ENCODE peak calls at places on chromosomes 4 and X, in nine cellular contexts. H is A549, L is psoas muscle, N is right lobe of liver, Y is heart right ventricle, Z is PC-3, Q is heart left ventricle, S is breast epithelium, F is endodermal cell. P is an unnamed sample.

GRCh38 chr4:20422398-20422797 is 170.7 kb downstream of the SLIT2 start:
- DNase-seq in Y (no peak), Z (peak; percentile 51), L (no peak), F (peak; percentile 91), N (peak; percentile 17), Q (no peak), S (no peak), H (peak; percentile 51), P (peak; percentile 23)

GRCh38 chrX:6545712-6546111 is 10.8 kb upstream of the VCX3A start:
- DNase-seq in S (no peak), Z (no peak), L (no peak), F (no peak), Y (no peak), N (peak; percentile 29), H (no peak), Q (no peak), P (no peak)

GRCh38 chr4:150501019-150501727 is 80.8 kb upstream of the MAB21L2 start:
- DNase-seq in F (no peak), Q (no peak), L (no peak), Y (no peak), S (no peak), Z (peak; percentile 69), N (no peak), H (peak; percentile 44), P (no peak)

GRCh38 chr4:48122756-48123155 is 11.3 kb downstream of the TXK start:
- DNase-seq in Q (no peak), F (no peak), Y (no peak), H (no peak), N (no peak), Z (no peak), S (no peak), L (no peak), P (no peak)

GRCh38 chrX:103518571-103518970 is 718 bp downstream of the RAB40A start:
- DNase-seq in N (no peak), F (no peak), S (no peak), L (no peak), Q (no peak), H (no peak), Y (no peak), Z (no peak), P (no peak)

GRCh38 chrX:35841872-35842271 is 43.7 kb downstream of the MAGEB16 start:
- DNase-seq in Z (peak; percentile 31), L (no peak), N (no peak), H (no peak), Q (no peak), Y (no peak), S (no peak), F (no peak), P (no peak)

GRCh38 chrX:137749282-137749681 is 183.4 kb downstream of the ZIC3 start:
- DNase-seq in Z (no peak), H (no peak), Y (no peak), L (no peak), F (peak; percentile 63), Q (no peak), S (no peak), N (no peak), P (no peak)

GRCh38 chr4:165873298-165874071 is 448 bp downstream of the TLL1 start:
- DNase-seq in S (no peak), L (peak; percentile 33), Z (peak; percentile 44), H (peak; percentile 7), F (peak; percentile 79), N (peak; percentile 46), Y (peak; percentile 36), Q (peak; percentile 28), P (peak; percentile 24)

GRCh38 chr4:106618920-106619319 is 250.3 kb upstream of the GIMD1 start:
- DNase-seq in Q (no peak), N (no peak), S (no peak), Z (no peak), L (no peak), Y (no peak), F (no peak), H (no peak), P (no peak)

GRCh38 chr4:121041307-121042090 is 30.8 kb downstream of the NDNF start:
- DNase-seq in Q (no peak), N (no peak), L (no peak), Y (no peak), H (no peak), Z (peak; percentile 11), S (no peak), F (no peak), P (no peak)

GRCh38 chr4:122625156-122625555 is 4.3 kb upstream of the IL21 start:
- DNase-seq in F (no peak), H (no peak), Q (no peak), Y (no peak), S (no peak), N (no peak), Z (peak; percentile 47), L (no peak), P (no peak)

GRCh38 chr4:25177147-25177546 is 16.9 kb upstream of the SEPSECS start:
- DNase-seq in S (no peak), Q (no peak), F (no peak), L (no peak), H (no peak), Y (no peak), Z (no peak), N (no peak), P (no peak)

GRCh38 chrX:131801066-131801465 is 222.0 kb upstream of the STK26 start:
- DNase-seq in Z (no peak), H (no peak), L (no peak), F (no peak), N (no peak), S (no peak), Q (no peak), Y (no peak), P (no peak)

GRCh38 chrX:131801911-131802310 is 221.2 kb upstream of the STK26 start:
- DNase-seq in Y (no peak), N (no peak), Q (no peak), Z (no peak), H (no peak), F (no peak), S (no peak), L (no peak), P (no peak)

GRCh38 chrX:131802836-131803626 is 220.1 kb upstream of the STK26 start:
- DNase-seq in F (peak; percentile 74), N (peak; percentile 50), L (peak; percentile 47), S (no peak), Y (peak; percentile 24), Z (peak; percentile 63), H (peak; percentile 69), Q (peak; percentile 25), P (no peak)
- TF ChIP-seq CTCF in F (peak; percentile 74), N (peak; percentile 67), L (peak; percentile 59), S (no peak), Y (peak; percentile 48), Z (peak; percentile 83), H (peak; percentile 65), Q (peak; percentile 28), P (no peak)

DNA sequence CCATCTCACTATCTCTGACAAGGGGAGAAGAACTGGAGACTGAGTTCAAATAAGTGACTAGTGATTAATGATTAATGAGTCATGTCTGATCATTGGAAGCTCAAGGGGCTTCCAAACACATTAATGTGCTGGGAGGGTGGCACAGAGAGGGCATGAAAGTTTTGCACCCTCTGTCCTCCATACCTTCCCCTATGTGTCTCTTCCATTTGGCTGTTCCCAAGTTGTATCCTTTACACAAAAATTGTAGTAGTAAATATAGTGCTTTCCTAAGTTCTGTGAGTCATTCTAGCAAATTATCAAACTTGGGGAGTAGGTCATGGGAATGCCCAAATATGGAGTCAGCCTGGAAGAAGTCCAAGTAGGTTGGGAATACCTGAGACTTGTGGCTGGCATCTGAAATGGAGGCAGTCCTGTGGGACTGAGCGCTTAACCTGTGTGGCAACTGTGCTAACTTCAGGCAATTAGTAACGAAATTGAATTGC is 4.1 kb upstream of the FAM200B start:
- DNase-seq in Z (peak; percentile 94), Q (no peak), H (peak; percentile 89), N (no peak), L (no peak), S (no peak), F (no peak), Y (no peak), P (peak; percentile 45)
- H3K4me1 ChIP-seq in Z (peaks cover 34% of the 10 kb centered on the region), Q (peaks cover 7% of the 10 kb centered on the region), H (peaks cover 41% of the 10 kb centered on the region), N (no peaks in the 10 kb centered on the region), L (peaks cover 9% of the 10 kb centered on the region), S (no peaks in the 10 kb centered on the region), F (no peaks in the 10 kb centered on the region), Y (peaks cover 11% of the 10 kb centered on the region), P (no peaks in the 10 kb centered on the region)

GRCh38 chr4:102344520-102344954 is 745 bp downstream of the SLC39A8 start:
- DNase-seq in S (peak; percentile 59), Y (peak; percentile 58), Q (peak; percentile 56), F (peak; percentile 89), Z (peak; percentile 52), L (peak; percentile 44), N (peak; percentile 87), H (peak; percentile 57), P (peak; percentile 81)

GRCh38 chr4:102344955-102345794 is at the start of gene SLC39A8:
- DNase-seq in Z (peak; percentile 77), Q (peak; percentile 82), S (peak; percentile 84), L (peak; percentile 83), N (peak; percentile 92), Y (peak; percentile 79), F (peak; percentile 96), H (peak; percentile 89), P (peak; percentile 94)

GRCh38 chr4:102343964-102344519 is 1.2 kb downstream of the SLC39A8 start:
- DNase-seq in H (no peak), Z (peak; percentile 47), F (no peak), N (no peak), L (no peak), S (no peak), Y (no peak), Q (no peak), P (no peak)

GRCh38 chr4:102348701-102349100 is 3.4 kb upstream of the SLC39A8 start:
- DNase-seq in F (no peak), Q (no peak), L (no peak), Z (no peak), S (no peak), H (no peak), Y (no peak), N (no peak), P (no peak)

GRCh38 chr4:102345795-102346100 is 466 bp upstream of the SLC39A8 start:
- DNase-seq in S (no peak), Y (no peak), L (no peak), Q (no peak), Z (no peak), N (no peak), F (no peak), H (no peak), P (peak; percentile 56)
- TF ChIP-seq CTCF in S (no peak), Y (peak; percentile 23), L (no peak), Q (no peak), Z (peak; percentile 7), N (no peak), F (peak; percentile 18), H (no peak), P (no peak)

GRCh38 chr4:145487626-145488025 is 6.0 kb downstream of the SMAD1 start:
- DNase-seq in F (no peak), Q (no peak), L (no peak), Y (no peak), Z (no peak), H (no peak), N (no peak), S (no peak), P (no peak)
- H3K4me1 ChIP-seq in F (peaks cover 9% of the 10 kb centered on the region), Q (peaks cover 49% of the 10 kb centered on the region), L (peaks cover 85% of the 10 kb centered on the region), Y (peaks cover 78% of the 10 kb centered on the region), Z (peaks cover 13% of the 10 kb centered on the region), H (peaks cover 7% of the 10 kb centered on the region), N (no peaks in the 10 kb centered on the region), S (no peaks in the 10 kb centered on the region), P (peaks cover 8% of the 10 kb centered on the region)